ENCODE peak calls at places on chromosomes 13 and 19, in four cellular contexts. One of them, this sample, is unnamed.

GRCh38 chr19:32630338-32630737 is 44.6 kb downstream of the ANKRD27 start:
- DNase-seq in mucosa of descending colon: no peak
- DNase-seq in neural crest cell: no peak
- DNase-seq in tibial nerve: no peak
- DNase-seq in this sample: no peak

GRCh38 chr13:27967736-27968315 is 1.3 kb downstream of the CDX2 start:
- DNase-seq in mucosa of descending colon: no peak
- DNase-seq in neural crest cell: no peak
- DNase-seq in tibial nerve: no peak
- DNase-seq in this sample: no peak

GRCh38 chr13:50015263-50015662 is at the start of gene KCNRG:
- DNase-seq in mucosa of descending colon: no peak
- DNase-seq in neural crest cell: no peak
- DNase-seq in tibial nerve: no peak
- DNase-seq in this sample: no peak

GRCh38 chr19:19537321-19538048 is 580 bp upstream of the CILP2 start:
- DNase-seq in mucosa of descending colon: no peak
- DNase-seq in neural crest cell: no peak
- DNase-seq in tibial nerve: no peak
- DNase-seq in this sample: no peak

GRCh38 chr19:35585844-35586243 is at the start of gene PMIS2:
- DNase-seq in mucosa of descending colon: no peak
- DNase-seq in neural crest cell: no peak
- DNase-seq in tibial nerve: no peak
- DNase-seq in this sample: no peak

GRCh38 chr19:3958836-3959765 is 11.8 kb downstream of the DAPK3 start:
- DNase-seq in mucosa of descending colon: no peak
- DNase-seq in neural crest cell: no peak
- DNase-seq in tibial nerve: no peak
- DNase-seq in this sample: no peak

GRCh38 chr13:19185865-19186645 is 4.4 kb upstream of the TUBA3C start:
- DNase-seq in mucosa of descending colon: no peak
- DNase-seq in neural crest cell: no peak
- DNase-seq in tibial nerve: no peak
- DNase-seq in this sample: peak

GRCh38 chr19:42081584-42082258 is 5.8 kb downstream of the ZNF574 start:
- DNase-seq in mucosa of descending colon: peak
- DNase-seq in neural crest cell: no peak
- DNase-seq in tibial nerve: no peak
- DNase-seq in this sample: no peak

GRCh38 chr13:66200555-66200954 is 1029.6 kb downstream of the PCDH9 start:
- DNase-seq in mucosa of descending colon: no peak
- DNase-seq in neural crest cell: no peak
- DNase-seq in tibial nerve: no peak
- DNase-seq in this sample: no peak

GRCh38 chr19:18701250-18701608 is 17.7 kb downstream of the CRTC1 start:
- DNase-seq in mucosa of descending colon: no peak
- DNase-seq in neural crest cell: no peak
- DNase-seq in tibial nerve: no peak
- DNase-seq in this sample: no peak

GRCh38 chr19:39098365-39099269 is 14.4 kb downstream of the ACP7 start:
- DNase-seq in mucosa of descending colon: no peak
- DNase-seq in neural crest cell: no peak
- DNase-seq in tibial nerve: no peak
- DNase-seq in this sample: no peak

GRCh38 chr13:99356216-99357089 is 49.3 kb upstream of the GPR183 start:
- DNase-seq in mucosa of descending colon: peak
- DNase-seq in neural crest cell: no peak
- DNase-seq in tibial nerve: no peak
- DNase-seq in this sample: no peak